ENCODE peak calls at places on chromosome 18, in four cellular contexts. P is K562, N is GM12878, O is HepG2. R is an unnamed sample.

GRCh38 chr18:63606526-63606925 is 19.4 kb downstream of the SERPINB13 start:
- DNase-seq in P (no peak), N (no peak), O (no peak), R (no peak)

GRCh38 chr18:7567487-7568425 is 640 bp downstream of the PTPRM start:
- DNase-seq in P (no peak), N (no peak), O (no peak), R (peak)

GRCh38 chr18:77737412-77737811 is 487.8 kb downstream of the GALR1 start:
- DNase-seq in P (peak), N (no peak), O (no peak), R (no peak)

GRCh38 chr18:42028232-42028832 is 73.3 kb downstream of the PIK3C3 start:
- DNase-seq in P (peak), N (no peak), O (peak), R (peak)

GRCh38 chr18:44048846-44049245 is 631.8 kb upstream of the SETBP1 start:
- DNase-seq in P (no peak), N (no peak), O (no peak), R (no peak)

GRCh38 chr18:78739843-78740677 is 239.6 kb upstream of the SALL3 start:
- DNase-seq in P (no peak), N (no peak), O (no peak), R (no peak)

GRCh38 chr18:7633171-7633570 is 66.1 kb downstream of the PTPRM start:
- DNase-seq in P (no peak), N (no peak), O (no peak), R (no peak)

GRCh38 chr18:44411277-44411900 is 269.3 kb upstream of the SETBP1 start:
- DNase-seq in P (no peak), N (no peak), O (no peak), R (no peak)

GRCh38 chr18:3857544-3857943 is 407.6 kb downstream of the TGIF1 start:
- DNase-seq in P (no peak), N (no peak), O (no peak), R (no peak)

GRCh38 chr18:37420315-37420880 is 145.2 kb downstream of the CELF4 start:
- DNase-seq in P (no peak), N (no peak), O (no peak), R (no peak)

GRCh38 chr18:11741505-11742145 is 52.6 kb downstream of the GNAL start:
- DNase-seq in P (peak), N (no peak), O (peak), R (peak)

GRCh38 chr18:45626330-45627203 is 11.3 kb downstream of the SLC14A2 start:
- DNase-seq in P (no peak), N (no peak), O (no peak), R (no peak)
- TF ChIP-seq TARDBP in P (no peak), N (no peak), O (no peak), R (no peak)

DNA sequence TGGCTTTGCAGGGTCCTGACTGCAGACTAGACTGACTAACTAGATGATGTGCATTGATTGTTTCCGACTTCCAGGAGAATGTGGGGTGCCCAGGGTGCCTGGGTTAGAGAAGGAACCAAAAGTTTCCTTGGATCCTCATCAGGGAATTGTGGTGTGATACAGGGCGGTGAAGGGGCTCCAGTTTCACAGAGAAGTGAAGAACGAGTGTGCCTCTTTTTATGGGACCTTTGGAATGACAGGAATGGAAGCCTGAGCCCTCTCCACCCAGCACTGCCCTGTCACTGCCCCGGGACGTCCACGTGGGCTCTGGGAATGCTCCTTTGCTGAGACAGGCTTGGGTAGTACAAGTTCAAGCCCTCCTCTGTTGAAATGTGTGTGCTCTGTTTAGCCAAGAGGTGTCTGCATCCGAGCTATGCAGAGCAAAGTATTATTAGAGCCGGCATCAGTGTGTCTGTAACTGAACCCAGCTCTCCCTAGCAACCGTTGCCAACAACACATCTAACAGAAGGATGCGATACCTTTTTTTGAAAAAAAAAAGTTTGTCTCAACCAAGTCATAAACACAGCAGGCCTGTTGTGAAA is 183.6 kb downstream of the SMAD7 start:
- DNase-seq in P (no peak), N (no peak), O (no peak), R (no peak)
- TF ChIP-seq TARDBP in P (no peak), N (no peak), O (no peak), R (no peak)

GRCh38 chr18:297936-298335 is 30.1 kb upstream of the THOC1 start:
- DNase-seq in P (no peak), N (no peak), O (no peak), R (no peak)
- TF ChIP-seq TARDBP in P (no peak), N (no peak), O (no peak), R (no peak)

GRCh38 chr18:26547302-26548143 is 830 bp downstream of the KCTD1 start:
- DNase-seq in P (no peak), N (no peak), O (no peak), R (no peak)
- TF ChIP-seq TARDBP in P (no peak), N (no peak), O (no peak), R (no peak)

GRCh38 chr18:66497351-66497750 is 106.5 kb downstream of the CDH19 start:
- DNase-seq in P (no peak), N (no peak), O (no peak), R (no peak)

DNA sequence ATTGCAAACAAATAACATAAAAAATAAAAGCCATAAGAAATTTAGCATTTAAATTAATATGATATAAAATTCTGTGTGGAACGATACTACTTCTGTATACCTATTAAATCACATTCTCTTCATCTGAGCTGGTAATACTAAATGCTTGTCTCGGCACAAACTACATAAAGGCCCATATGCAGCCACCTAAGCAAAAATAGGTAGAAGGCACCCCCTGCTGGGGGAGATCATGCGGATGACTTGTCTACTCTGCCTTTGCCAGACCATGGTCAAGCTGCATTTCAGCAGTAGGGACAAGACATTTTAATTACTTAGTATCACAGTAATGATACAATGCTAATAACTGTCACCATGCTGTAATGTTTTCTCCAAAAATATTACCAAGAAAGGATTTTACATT is 108.0 kb downstream of the CDH19 start:
- DNase-seq in P (peak), N (no peak), O (peak), R (peak)
- TF ChIP-seq TARDBP in P (no peak), N (no peak), O (no peak), R (no peak)

GRCh38 chr18:79935925-79936324 is 15.5 kb downstream of the SLC66A2 start:
- DNase-seq in P (no peak), N (no peak), O (no peak), R (no peak)

GRCh38 chr18:79935499-79935898 is 16.0 kb downstream of the SLC66A2 start:
- DNase-seq in P (no peak), N (no peak), O (no peak), R (no peak)

GRCh38 chr18:79938196-79938595 is 13.3 kb downstream of the SLC66A2 start:
- DNase-seq in P (no peak), N (no peak), O (no peak), R (no peak)

GRCh38 chr18:79936641-79937040 is 14.8 kb downstream of the SLC66A2 start:
- DNase-seq in P (no peak), N (no peak), O (peak), R (no peak)

GRCh38 chr18:79937103-79937860 is 14.2 kb downstream of the SLC66A2 start:
- DNase-seq in P (no peak), N (no peak), O (no peak), R (no peak)
- TF ChIP-seq TARDBP in P (no peak), N (no peak), O (no peak), R (no peak)

DNA sequence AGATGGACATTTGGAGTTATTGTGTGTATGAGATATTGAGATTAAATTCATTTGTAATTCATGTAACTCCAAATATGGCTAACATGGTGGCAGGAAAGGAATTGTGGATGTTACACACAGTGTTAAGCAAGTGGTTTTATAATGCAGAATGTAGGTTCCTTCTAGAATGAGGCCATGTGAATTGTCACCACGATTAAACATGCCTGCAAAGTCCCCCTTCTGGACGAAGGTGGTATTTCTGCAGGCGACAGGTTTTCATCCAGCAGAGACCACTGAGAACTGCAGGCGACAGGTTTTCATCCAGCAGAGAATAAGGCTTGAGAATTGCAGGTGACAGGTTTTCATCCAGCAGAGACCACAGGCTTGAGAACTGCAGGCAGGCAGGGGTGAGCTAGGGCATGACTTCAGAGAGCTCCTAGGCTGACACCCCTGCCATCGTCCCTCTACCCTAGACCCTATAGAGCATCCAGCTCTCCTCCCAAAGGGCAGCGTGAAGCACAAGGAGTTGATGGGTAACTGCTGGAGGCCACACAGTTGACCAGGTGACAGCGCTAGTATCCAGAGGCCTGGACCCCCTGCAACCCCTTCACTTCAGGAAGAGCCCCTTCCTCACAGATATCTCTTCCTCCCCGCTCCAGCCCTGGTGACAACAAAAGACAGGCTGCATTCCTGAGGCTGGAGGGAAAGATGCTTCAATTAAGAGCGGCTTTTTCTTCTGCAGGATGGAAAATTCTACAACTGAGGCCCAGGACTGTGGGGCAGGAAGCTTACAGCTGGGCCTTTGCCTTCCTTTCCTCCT is 175.8 kb downstream of the LOXHD1 start:
- DNase-seq in P (peak), N (no peak), O (peak), R (peak)
- TF ChIP-seq TARDBP in P (no peak), N (no peak), O (no peak), R (no peak)

GRCh38 chr18:9047715-9048114 is 54.8 kb upstream of the NDUFV2 start:
- DNase-seq in P (no peak), N (no peak), O (no peak), R (no peak)

GRCh38 chr18:9042766-9043481 is 59.6 kb upstream of the NDUFV2 start:
- DNase-seq in P (no peak), N (no peak), O (no peak), R (no peak)

GRCh38 chr18:9038277-9038871 is 64.1 kb upstream of the NDUFV2 start:
- DNase-seq in P (no peak), N (no peak), O (no peak), R (no peak)

GRCh38 chr18:9039441-9039950 is 63.0 kb upstream of the NDUFV2 start:
- DNase-seq in P (no peak), N (no peak), O (no peak), R (no peak)

DNA sequence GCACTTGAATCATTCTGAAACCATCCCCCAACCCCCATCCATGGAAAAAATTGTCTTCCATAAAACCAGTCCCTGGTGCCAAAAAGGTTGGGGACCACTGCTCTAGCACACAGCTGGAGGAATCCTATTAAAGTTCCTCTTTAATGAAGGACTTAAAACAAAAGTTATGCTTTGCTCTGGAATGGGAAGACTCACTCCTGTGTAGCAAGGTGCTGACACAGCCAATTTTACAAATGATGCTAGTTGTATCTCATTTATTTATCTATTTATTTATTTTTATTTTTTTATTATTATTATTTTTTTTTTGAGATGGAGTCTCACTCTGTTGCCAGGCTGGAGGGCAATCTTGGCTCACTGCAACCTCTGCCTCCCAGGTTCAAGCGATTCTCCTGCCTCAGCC is 58.9 kb upstream of the NDUFV2 start:
- DNase-seq in P (no peak), N (no peak), O (no peak), R (no peak)
- TF ChIP-seq TARDBP in P (no peak), N (no peak), O (no peak), R (no peak)

R was measured in HEK293T.